ENCODE peak calls at places on chromosomes 13 and 19, in four cellular contexts. One of them, this sample, is unnamed.

GRCh38 chr19:21482863-21483276 is 22.5 kb upstream of the ZNF429 start:
- DNase-seq in psoas muscle: peak
- DNase-seq in T follicular helper cell: peak
- DNase-seq in T-helper 2 cell: peak
- DNase-seq in this sample: peak

GRCh38 chr13:39209731-39210633 is 171.7 kb downstream of the NHLRC3 start:
- DNase-seq in psoas muscle: no peak
- DNase-seq in T follicular helper cell: no peak
- DNase-seq in T-helper 2 cell: no peak
- DNase-seq in this sample: no peak

GRCh38 chr19:16969127-16969526 is 57.5 kb downstream of the CPAMD8 start:
- DNase-seq in psoas muscle: no peak
- DNase-seq in T follicular helper cell: no peak
- DNase-seq in T-helper 2 cell: no peak
- DNase-seq in this sample: no peak

GRCh38 chr13:34021619-34022018 is 203.7 kb downstream of the RFC3 start:
- DNase-seq in psoas muscle: no peak
- DNase-seq in T follicular helper cell: no peak
- DNase-seq in T-helper 2 cell: no peak
- DNase-seq in this sample: no peak

GRCh38 chr13:99806671-99807070 is 164.9 kb downstream of the ZIC5 start:
- DNase-seq in psoas muscle: no peak
- DNase-seq in T follicular helper cell: no peak
- DNase-seq in T-helper 2 cell: no peak
- DNase-seq in this sample: no peak

GRCh38 chr13:110403315-110403714 is 96.2 kb downstream of the COL4A2 start:
- DNase-seq in psoas muscle: no peak
- DNase-seq in T follicular helper cell: no peak
- DNase-seq in T-helper 2 cell: no peak
- DNase-seq in this sample: no peak

GRCh38 chr13:94595006-94595942 is 678 bp downstream of the TGDS start:
- DNase-seq in psoas muscle: peak
- DNase-seq in T follicular helper cell: no peak
- DNase-seq in T-helper 2 cell: no peak
- DNase-seq in this sample: peak

GRCh38 chr19:12956446-12957388 is at the start of gene GADD45GIP1:
- DNase-seq in psoas muscle: peak
- DNase-seq in T follicular helper cell: peak
- DNase-seq in T-helper 2 cell: peak
- DNase-seq in this sample: peak

GRCh38 chr19:15717781-15718180 is 10.0 kb upstream of the OR10H2 start:
- DNase-seq in psoas muscle: no peak
- DNase-seq in T follicular helper cell: no peak
- DNase-seq in T-helper 2 cell: no peak
- DNase-seq in this sample: no peak

GRCh38 chr19:6069268-6069771 is 41.0 kb downstream of the RFX2 start:
- DNase-seq in psoas muscle: no peak
- DNase-seq in T follicular helper cell: no peak
- DNase-seq in T-helper 2 cell: no peak
- DNase-seq in this sample: no peak

GRCh38 chr19:49946415-49946814 is 14.6 kb downstream of the SIGLEC11 start:
- DNase-seq in psoas muscle: no peak
- DNase-seq in T follicular helper cell: no peak
- DNase-seq in T-helper 2 cell: no peak
- DNase-seq in this sample: no peak

GRCh38 chr13:36891752-36892151 is 28.3 kb downstream of the SMAD9 start:
- DNase-seq in psoas muscle: no peak
- DNase-seq in T follicular helper cell: no peak
- DNase-seq in T-helper 2 cell: no peak
- DNase-seq in this sample: no peak

GRCh38 chr13:28471408-28471807 is 23.5 kb downstream of the FLT1 start:
- DNase-seq in psoas muscle: no peak
- DNase-seq in T follicular helper cell: no peak
- DNase-seq in T-helper 2 cell: no peak
- DNase-seq in this sample: no peak

GRCh38 chr13:73676550-73677040 is 457.6 kb downstream of the KLF12 start:
- DNase-seq in psoas muscle: no peak
- DNase-seq in T follicular helper cell: no peak
- DNase-seq in T-helper 2 cell: no peak
- DNase-seq in this sample: no peak

GRCh38 chr13:101795025-101795424 is 342.6 kb downstream of the ITGBL1 start:
- DNase-seq in psoas muscle: no peak
- DNase-seq in T follicular helper cell: no peak
- DNase-seq in T-helper 2 cell: no peak
- DNase-seq in this sample: no peak

This sample was measured in stomach.